ENCODE peak calls at places on chromosomes 4 and X, in seven cellular contexts. One of them, this sample, is unnamed. For H3K36me3 and H3K4me1, the result is how much of the 10 kb centered on the place peaks cover.

GRCh38 chrX:22278375-22278774 is 5.7 kb downstream of the CBLL2 start:
- DNase-seq in body of pancreas: no peak
- DNase-seq in HCT116: no peak
- DNase-seq in lung: no peak
- DNase-seq in pancreas: no peak
- DNase-seq in aorta: no peak
- DNase-seq in transverse colon: no peak
- DNase-seq in this sample: no peak

GRCh38 chrX:74118503-74118902 is 185.5 kb upstream of the ZCCHC13 start:
- DNase-seq in body of pancreas: no peak
- DNase-seq in HCT116: no peak
- DNase-seq in lung: no peak
- DNase-seq in pancreas: no peak
- DNase-seq in aorta: no peak
- DNase-seq in transverse colon: no peak
- DNase-seq in this sample: no peak

GRCh38 chr4:73599182-73599581 is 21.1 kb downstream of the RASSF6 start:
- DNase-seq in body of pancreas: peak
- DNase-seq in HCT116: peak
- DNase-seq in lung: no peak
- DNase-seq in pancreas: peak
- DNase-seq in aorta: no peak
- DNase-seq in transverse colon: peak
- DNase-seq in this sample: no peak

GRCh38 chr4:110540606-110541440 is 64.9 kb downstream of the ENPEP start:
- DNase-seq in body of pancreas: no peak
- DNase-seq in HCT116: no peak
- DNase-seq in lung: no peak
- DNase-seq in pancreas: no peak
- DNase-seq in aorta: no peak
- DNase-seq in transverse colon: no peak
- DNase-seq in this sample: no peak

GRCh38 chr4:127782025-127782274 is 172 bp upstream of the HSPA4L start:
- DNase-seq in body of pancreas: peak
- DNase-seq in HCT116: peak
- DNase-seq in lung: peak
- DNase-seq in pancreas: no peak
- DNase-seq in aorta: peak
- DNase-seq in transverse colon: peak
- DNase-seq in this sample: no peak

GRCh38 chrX:109856974-109857373 is 123.9 kb upstream of the ACSL4 start:
- DNase-seq in body of pancreas: no peak
- DNase-seq in HCT116: no peak
- DNase-seq in lung: no peak
- DNase-seq in pancreas: no peak
- DNase-seq in aorta: no peak
- DNase-seq in transverse colon: no peak
- DNase-seq in this sample: no peak

GRCh38 chr4:6184169-6184568 is 16.2 kb downstream of the JAKMIP1 start:
- DNase-seq in body of pancreas: no peak
- DNase-seq in HCT116: no peak
- DNase-seq in lung: no peak
- DNase-seq in pancreas: no peak
- DNase-seq in aorta: no peak
- DNase-seq in transverse colon: no peak
- DNase-seq in this sample: no peak

GRCh38 chr4:22410645-22411247 is 105.1 kb downstream of the ADGRA3 start:
- DNase-seq in body of pancreas: no peak
- DNase-seq in HCT116: no peak
- DNase-seq in lung: no peak
- DNase-seq in pancreas: no peak
- DNase-seq in aorta: no peak
- DNase-seq in transverse colon: no peak
- DNase-seq in this sample: no peak

GRCh38 chrX:9211269-9211668 is 177.3 kb upstream of the FAM9B start:
- DNase-seq in body of pancreas: no peak
- DNase-seq in HCT116: no peak
- DNase-seq in lung: no peak
- DNase-seq in pancreas: no peak
- DNase-seq in aorta: no peak
- DNase-seq in transverse colon: no peak
- DNase-seq in this sample: no peak

GRCh38 chr4:6876440-6876839 is 33.2 kb upstream of the TBC1D14 start:
- DNase-seq in body of pancreas: no peak
- DNase-seq in HCT116: no peak
- DNase-seq in lung: no peak
- DNase-seq in pancreas: no peak
- DNase-seq in aorta: no peak
- DNase-seq in transverse colon: no peak
- DNase-seq in this sample: no peak

GRCh38 chr4:1470393-1470670 is 64.1 kb upstream of the NKX1-1 start:
- DNase-seq in body of pancreas: no peak
- DNase-seq in HCT116: no peak
- DNase-seq in lung: no peak
- DNase-seq in pancreas: no peak
- DNase-seq in aorta: no peak
- DNase-seq in transverse colon: no peak
- DNase-seq in this sample: no peak

GRCh38 chrX:56232221-56233082 is at the start of gene KLF8:
- DNase-seq in body of pancreas: peak
- DNase-seq in HCT116: peak
- DNase-seq in lung: peak
- DNase-seq in pancreas: peak
- DNase-seq in aorta: peak
- DNase-seq in transverse colon: peak
- DNase-seq in this sample: peak

DNA sequence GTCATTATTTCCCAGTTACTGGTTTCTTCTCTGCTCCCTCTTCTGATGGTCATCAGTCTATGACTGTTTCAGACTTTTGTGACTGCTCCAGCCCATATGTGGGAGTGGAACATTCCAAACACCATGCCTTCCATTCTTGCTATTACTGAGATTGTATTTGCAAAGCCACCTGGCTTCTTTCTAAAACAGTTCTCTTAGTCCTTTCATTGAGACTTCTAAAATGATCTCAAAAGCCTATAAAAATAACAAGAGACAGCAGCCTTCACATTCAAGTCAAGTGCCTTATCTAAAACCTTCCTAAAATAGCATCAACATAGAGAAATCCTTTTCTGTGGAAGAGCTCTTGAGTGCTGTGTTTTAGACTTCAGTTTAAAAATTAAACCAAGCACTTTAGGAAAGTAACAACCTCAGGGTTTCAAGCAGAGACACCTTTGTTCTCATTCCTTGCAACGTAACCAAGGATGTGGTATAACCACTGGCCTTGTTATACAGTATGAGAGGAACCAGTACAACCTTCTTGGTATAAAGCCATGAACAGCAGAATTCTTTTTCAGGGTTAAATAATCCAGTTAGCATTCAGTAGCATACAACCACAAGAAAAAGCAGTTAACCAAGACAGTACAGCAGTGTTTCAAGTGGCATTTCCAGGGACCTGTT is 97.1 kb downstream of the NFKB1 start:
- DNase-seq in body of pancreas: no peak
- DNase-seq in HCT116: no peak
- DNase-seq in lung: no peak
- DNase-seq in pancreas: no peak
- DNase-seq in aorta: no peak
- DNase-seq in transverse colon: no peak
- DNase-seq in this sample: no peak
- H3K36me3 ChIP-seq in body of pancreas: under half
- H3K36me3 ChIP-seq in HCT116: under half
- H3K36me3 ChIP-seq in lung: under half
- H3K36me3 ChIP-seq in pancreas: under half
- H3K36me3 ChIP-seq in aorta: under half
- H3K36me3 ChIP-seq in transverse colon: half or more
- H3K36me3 ChIP-seq in this sample: under half

DNA sequence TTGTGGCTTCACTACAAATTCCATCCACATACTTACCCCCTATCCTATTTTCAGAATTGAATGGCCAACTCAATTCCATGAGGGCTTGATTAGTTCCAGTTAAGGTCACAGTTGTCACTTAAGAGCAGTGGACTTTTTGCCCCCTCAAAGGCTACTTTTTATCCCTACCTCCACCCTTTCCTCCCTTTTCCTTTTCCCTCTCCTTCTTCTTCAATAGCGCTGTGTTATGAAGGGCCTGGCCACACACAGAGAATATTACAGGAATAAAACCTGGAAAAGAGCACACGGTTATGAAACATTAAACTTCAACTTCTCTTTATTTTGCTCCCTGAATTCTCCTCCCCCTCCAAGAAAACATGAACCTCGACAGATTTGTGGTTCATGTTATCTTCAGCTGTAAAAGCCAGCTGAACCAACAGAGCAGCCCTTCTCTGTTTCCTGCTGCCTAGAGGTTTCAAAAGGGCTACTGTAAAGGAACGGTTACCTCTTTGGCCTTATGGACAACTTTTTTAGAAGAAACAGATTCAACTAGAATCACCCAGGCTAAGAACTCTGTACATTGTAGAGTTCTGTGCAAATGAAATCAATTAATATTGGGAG is 87.0 kb upstream of the RPL34 start:
- DNase-seq in body of pancreas: peak
- DNase-seq in HCT116: no peak
- DNase-seq in lung: no peak
- DNase-seq in pancreas: no peak
- DNase-seq in aorta: no peak
- DNase-seq in transverse colon: no peak
- DNase-seq in this sample: no peak
- H3K4me1 ChIP-seq in body of pancreas: under half
- H3K4me1 ChIP-seq in HCT116: under half
- H3K4me1 ChIP-seq in lung: under half
- H3K4me1 ChIP-seq in pancreas: under half
- H3K4me1 ChIP-seq in aorta: under half
- H3K4me1 ChIP-seq in transverse colon: under half
- H3K4me1 ChIP-seq in this sample: under half

DNA sequence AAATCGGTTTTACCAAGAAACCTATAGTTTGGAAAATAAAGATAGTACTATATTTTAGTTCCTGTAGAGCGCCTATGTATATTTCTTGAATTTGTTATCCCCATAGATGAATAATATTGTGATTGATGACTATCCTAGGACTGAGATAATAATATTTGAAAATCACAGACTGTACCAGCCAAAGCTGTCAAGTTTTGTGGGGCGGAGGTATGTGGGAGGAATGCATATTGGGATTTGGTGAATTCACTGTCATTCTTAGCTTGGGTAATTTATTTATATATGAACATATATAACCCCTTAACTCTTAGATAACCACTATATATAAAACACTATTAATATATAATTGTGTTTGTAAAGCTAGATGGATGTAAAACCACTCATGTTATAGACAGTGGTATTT is 205.5 kb upstream of the ARSJ start:
- DNase-seq in body of pancreas: no peak
- DNase-seq in HCT116: no peak
- DNase-seq in lung: no peak
- DNase-seq in pancreas: no peak
- DNase-seq in aorta: no peak
- DNase-seq in transverse colon: no peak
- DNase-seq in this sample: no peak
- H3K27ac ChIP-seq in body of pancreas: no peak
- H3K27ac ChIP-seq in HCT116: no peak
- H3K27ac ChIP-seq in lung: no peak
- H3K27ac ChIP-seq in pancreas: no peak
- H3K27ac ChIP-seq in aorta: no peak
- H3K27ac ChIP-seq in transverse colon: no peak
- H3K27ac ChIP-seq in this sample: no peak

GRCh38 chr4:183017962-183018361 is 81.1 kb upstream of the WWC2 start:
- DNase-seq in body of pancreas: no peak
- DNase-seq in HCT116: no peak
- DNase-seq in lung: no peak
- DNase-seq in pancreas: no peak
- DNase-seq in aorta: no peak
- DNase-seq in transverse colon: no peak
- DNase-seq in this sample: no peak
- H3K36me3 ChIP-seq in body of pancreas: under half
- H3K36me3 ChIP-seq in HCT116: under half
- H3K36me3 ChIP-seq in lung: under half
- H3K36me3 ChIP-seq in pancreas: under half
- H3K36me3 ChIP-seq in aorta: under half
- H3K36me3 ChIP-seq in transverse colon: under half
- H3K36me3 ChIP-seq in this sample: under half

GRCh38 chr4:41121906-41122305 is 92.4 kb downstream of the APBB2 start:
- DNase-seq in body of pancreas: no peak
- DNase-seq in HCT116: no peak
- DNase-seq in lung: no peak
- DNase-seq in pancreas: no peak
- DNase-seq in aorta: no peak
- DNase-seq in transverse colon: no peak
- DNase-seq in this sample: no peak
- H3K4me1 ChIP-seq in body of pancreas: under half
- H3K4me1 ChIP-seq in HCT116: half or more
- H3K4me1 ChIP-seq in lung: under half
- H3K4me1 ChIP-seq in pancreas: under half
- H3K4me1 ChIP-seq in aorta: under half
- H3K4me1 ChIP-seq in transverse colon: under half
- H3K4me1 ChIP-seq in this sample: half or more

GRCh38 chr4:183831689-183832088 is 73.4 kb upstream of the STOX2 start:
- DNase-seq in body of pancreas: no peak
- DNase-seq in HCT116: no peak
- DNase-seq in lung: no peak
- DNase-seq in pancreas: no peak
- DNase-seq in aorta: no peak
- DNase-seq in transverse colon: no peak
- DNase-seq in this sample: no peak

GRCh38 chr4:183830438-183830985 is 74.6 kb upstream of the STOX2 start:
- DNase-seq in body of pancreas: no peak
- DNase-seq in HCT116: no peak
- DNase-seq in lung: no peak
- DNase-seq in pancreas: no peak
- DNase-seq in aorta: no peak
- DNase-seq in transverse colon: no peak
- DNase-seq in this sample: peak

GRCh38 chr4:183828125-183828524 is 77.0 kb upstream of the STOX2 start:
- DNase-seq in body of pancreas: no peak
- DNase-seq in HCT116: no peak
- DNase-seq in lung: no peak
- DNase-seq in pancreas: no peak
- DNase-seq in aorta: no peak
- DNase-seq in transverse colon: peak
- DNase-seq in this sample: peak

GRCh38 chr4:183831026-183831446 is 74.1 kb upstream of the STOX2 start:
- DNase-seq in body of pancreas: no peak
- DNase-seq in HCT116: no peak
- DNase-seq in lung: no peak
- DNase-seq in pancreas: no peak
- DNase-seq in aorta: no peak
- DNase-seq in transverse colon: no peak
- DNase-seq in this sample: no peak

GRCh38 chr4:183828839-183829238 is 76.3 kb upstream of the STOX2 start:
- DNase-seq in body of pancreas: no peak
- DNase-seq in HCT116: no peak
- DNase-seq in lung: no peak
- DNase-seq in pancreas: no peak
- DNase-seq in aorta: no peak
- DNase-seq in transverse colon: no peak
- DNase-seq in this sample: no peak
- H3K27ac ChIP-seq in body of pancreas: no peak
- H3K27ac ChIP-seq in HCT116: no peak
- H3K27ac ChIP-seq in lung: no peak
- H3K27ac ChIP-seq in pancreas: no peak
- H3K27ac ChIP-seq in aorta: no peak
- H3K27ac ChIP-seq in transverse colon: no peak
- H3K27ac ChIP-seq in this sample: no peak